ENCODE peak calls at places on chromosomes 4 and X, in four cellular contexts. B is GM12878, K is SK-N-SH, I is H1. N is an unnamed sample.

GRCh38 chrX:519741-520140 is 110.8 kb upstream of the SHOX start:
- DNase-seq in B (no peak), K (no peak), I (no peak), N (no peak)

GRCh38 chr4:95998311-95998710 is 158.4 kb downstream of the PDHA2 start:
- DNase-seq in B (no peak), K (no peak), I (no peak), N (no peak)

GRCh38 chrX:22603060-22603459 is 330.3 kb downstream of the CBLL2 start:
- DNase-seq in B (no peak), K (no peak), I (no peak), N (no peak)

GRCh38 chrX:8748855-8749254 is 16.9 kb upstream of the ANOS1 start:
- DNase-seq in B (no peak), K (peak), I (no peak), N (peak)

GRCh38 chrX:148043456-148043855 is 62.3 kb downstream of the FMR1NB start:
- DNase-seq in B (no peak), K (no peak), I (no peak), N (no peak)

GRCh38 chr4:80077639-80078038 is 4.6 kb upstream of the ANTXR2 start:
- DNase-seq in B (no peak), K (no peak), I (no peak), N (no peak)

GRCh38 chrX:56978172-56978571 is 17.2 kb downstream of the SPIN3 start:
- DNase-seq in B (peak), K (peak), I (no peak), N (peak)

GRCh38 chrX:29039501-29039900 is 452.3 kb downstream of the IL1RAPL1 start:
- DNase-seq in B (no peak), K (no peak), I (no peak), N (no peak)

GRCh38 chrX:126164689-126165400 is 1.2 kb downstream of the DCAF12L2 start:
- DNase-seq in B (no peak), K (no peak), I (peak), N (no peak)

GRCh38 chrX:108219949-108220601 is 128.5 kb downstream of the ATG4A start:
- DNase-seq in B (no peak), K (no peak), I (no peak), N (peak)

GRCh38 chr4:129342820-129343219 is 246.9 kb downstream of the C4orf33 start:
- DNase-seq in B (no peak), K (no peak), I (no peak), N (no peak)

GRCh38 chr4:166078956-166079355 is 205.9 kb downstream of the TLL1 start:
- DNase-seq in B (no peak), K (no peak), I (no peak), N (no peak)

GRCh38 chr4:22502895-22503814 is 12.7 kb downstream of the ADGRA3 start:
- DNase-seq in B (no peak), K (no peak), I (no peak), N (no peak)

GRCh38 chrX:105837227-105837626 is 14.9 kb downstream of the NRK start:
- DNase-seq in B (no peak), K (no peak), I (no peak), N (no peak)

GRCh38 chr4:36771411-36772153 is 473.0 kb upstream of the NWD2 start:
- DNase-seq in B (no peak), K (no peak), I (no peak), N (no peak)

GRCh38 chr4:150464523-150464922 is 117.4 kb upstream of the MAB21L2 start:
- DNase-seq in B (no peak), K (no peak), I (no peak), N (no peak)

GRCh38 chr4:117965608-117966007 is 68.7 kb upstream of the NDST3 start:
- DNase-seq in B (no peak), K (peak), I (no peak), N (no peak)

GRCh38 chr4:25233737-25234389 is at the start of gene PI4K2B:
- DNase-seq in B (peak), K (peak), I (peak), N (peak)

GRCh38 chrX:145817666-145818521 is at the start of gene SLITRK2:
- DNase-seq in B (no peak), K (no peak), I (peak), N (no peak)

GRCh38 chr4:72896515-72896914 is 173.0 kb downstream of the COX18 start:
- DNase-seq in B (no peak), K (no peak), I (no peak), N (no peak)

GRCh38 chr4:89653012-89653411 is 183.9 kb downstream of the SNCA start:
- DNase-seq in B (no peak), K (no peak), I (no peak), N (no peak)

GRCh38 chrX:41275661-41276609 is 58.0 kb upstream of the DDX3X start:
- DNase-seq in B (no peak), K (peak), I (peak), N (peak)

GRCh38 chr4:127771535-127772275 is 10.4 kb upstream of the HSPA4L start:
- DNase-seq in B (no peak), K (peak), I (no peak), N (no peak)

GRCh38 chrX:8971116-8971515 is 62.8 kb downstream of the FAM9B start:
- DNase-seq in B (no peak), K (peak), I (no peak), N (peak)

GRCh38 chr4:73583661-73584060 is 36.6 kb downstream of the RASSF6 start:
- DNase-seq in B (no peak), K (no peak), I (no peak), N (no peak)

DNA sequence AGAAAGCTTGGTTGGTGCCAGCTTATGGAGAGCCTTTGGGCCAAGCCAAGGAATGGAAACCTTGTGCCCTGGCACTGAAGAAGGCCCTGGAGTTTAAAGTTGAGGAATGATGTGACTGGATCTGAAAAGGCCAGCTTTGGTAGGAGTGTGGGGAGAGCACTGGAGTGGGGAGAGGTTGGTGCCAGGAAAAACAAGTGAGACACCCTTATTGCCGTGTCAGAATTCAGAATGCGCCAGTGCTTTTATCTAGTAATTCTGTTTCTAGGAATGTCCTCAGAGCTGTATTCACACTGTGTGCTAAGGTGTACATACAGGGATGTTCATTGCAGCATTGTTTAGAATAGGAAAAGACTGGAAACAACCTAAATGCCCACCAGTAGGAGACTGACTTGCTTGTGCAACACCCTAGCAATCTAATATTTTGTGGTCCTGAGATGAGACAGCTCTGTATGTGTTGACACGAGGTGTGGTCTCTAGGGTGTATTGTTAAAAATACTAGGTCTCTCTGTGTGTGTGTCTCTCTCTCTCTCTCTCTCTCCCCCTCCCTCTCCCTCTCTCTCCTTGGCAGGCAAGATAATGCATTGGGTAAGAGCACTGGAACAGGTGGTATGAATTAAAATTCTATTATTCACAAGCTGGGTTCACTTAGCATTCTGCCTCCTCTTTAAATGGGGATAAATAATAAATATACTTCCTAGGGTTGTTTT is 107.8 kb downstream of the GATB start:
- DNase-seq in B (no peak), K (no peak), I (no peak), N (no peak)
- TF ChIP-seq NRF1 in B (no peak), K (no peak), I (no peak), N (no peak)

GRCh38 chr4:112514449-112515277 is 1.3 kb downstream of the NEUROG2 start:
- DNase-seq in B (no peak), K (peak), I (peak), N (no peak)
- TF ChIP-seq NRF1 in B (no peak), K (no peak), I (no peak), N (no peak)

GRCh38 chr4:67885727-67886126 is 1.9 kb upstream of the TMPRSS11D start:
- DNase-seq in B (no peak), K (no peak), I (no peak), N (no peak)
- TF ChIP-seq NRF1 in B (no peak), K (no peak), I (no peak), N (no peak)

DNA sequence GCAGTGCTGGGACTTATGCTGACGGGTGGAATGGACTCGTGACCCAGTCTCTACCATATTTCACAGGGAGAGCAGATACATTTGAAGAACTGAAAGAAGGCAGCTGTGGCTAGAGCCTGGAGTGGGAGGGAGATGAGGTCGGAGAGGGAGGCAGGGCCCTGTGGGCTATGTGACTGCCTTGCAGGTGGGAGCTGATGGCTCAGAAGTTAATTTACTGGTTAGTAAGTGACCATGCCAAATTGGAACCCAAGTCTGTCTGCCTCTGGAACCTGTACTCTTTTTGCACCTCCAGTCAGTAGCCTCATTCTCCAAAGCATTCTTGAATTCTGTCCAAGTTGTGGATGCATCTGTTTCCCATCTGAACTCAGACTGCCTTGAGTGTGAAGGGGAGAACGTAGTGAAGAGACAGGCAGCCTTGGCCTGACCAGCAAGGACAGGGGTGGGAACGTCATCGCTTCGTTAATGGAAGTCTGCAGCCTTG is 92.3 kb downstream of the REPS2 start:
- DNase-seq in B (no peak), K (peak), I (no peak), N (no peak)
- TF ChIP-seq NRF1 in B (no peak), K (no peak), I (no peak), N (no peak)

DNA sequence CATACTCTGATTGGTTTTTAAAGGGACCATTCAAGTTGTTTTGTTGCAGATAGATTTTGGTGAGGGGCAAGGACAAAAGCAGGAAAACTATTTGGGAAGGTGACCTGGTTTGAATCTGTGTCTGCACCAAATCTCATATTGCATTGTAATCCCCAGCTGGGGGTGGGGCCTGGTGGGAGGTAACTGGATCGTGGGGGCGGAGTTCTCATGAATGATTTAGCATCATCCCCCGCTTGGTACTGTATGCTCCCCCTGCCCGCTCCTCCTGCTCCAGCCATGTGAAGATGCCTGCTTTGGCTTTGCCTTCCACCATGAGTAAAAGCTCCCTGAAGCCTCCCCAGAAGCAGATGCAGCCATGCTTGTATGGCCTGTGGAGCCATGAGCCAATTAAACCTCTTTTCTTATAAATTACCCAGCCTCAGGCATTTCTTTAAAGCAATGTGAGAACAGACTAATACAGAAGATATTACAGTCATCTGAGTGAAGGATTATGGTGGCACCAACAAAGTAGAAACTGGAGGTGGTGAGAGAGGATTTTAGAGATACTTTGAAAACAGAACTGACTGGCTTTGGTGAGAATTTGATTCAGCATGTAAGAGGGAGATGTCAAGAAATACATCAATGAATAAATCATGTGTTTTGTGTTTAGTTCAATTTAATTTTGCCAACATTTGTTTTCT is 14.4 kb downstream of the IL21 start:
- DNase-seq in B (no peak), K (no peak), I (peak), N (peak)
- TF ChIP-seq NRF1 in B (no peak), K (no peak), I (no peak), N (no peak)

DNA sequence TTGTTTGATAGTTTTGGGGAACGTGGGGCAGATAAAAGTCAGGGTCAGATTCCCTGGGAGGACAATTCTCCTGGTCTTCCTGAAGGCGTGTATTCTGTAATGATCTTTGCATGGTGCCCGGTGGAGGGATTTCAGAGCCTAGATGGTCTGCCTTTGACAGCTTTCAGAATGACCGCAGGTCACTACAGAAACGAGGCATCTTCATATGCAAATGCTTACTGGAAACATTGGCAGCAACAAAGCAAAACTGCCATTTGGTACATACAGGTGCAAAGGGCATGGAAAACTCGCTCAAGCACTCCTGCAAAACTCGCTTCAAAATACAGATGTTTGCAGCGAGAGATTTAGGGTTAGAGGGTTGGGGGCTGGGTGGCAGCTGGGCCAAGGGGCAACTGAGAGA is 8.8 kb downstream of the C4orf50 start:
- DNase-seq in B (no peak), K (no peak), I (no peak), N (no peak)
- TF ChIP-seq NRF1 in B (no peak), K (no peak), I (no peak), N (no peak)

GRCh38 chrX:127404156-127404555 is 584.6 kb downstream of the PRR32 start:
- DNase-seq in B (no peak), K (no peak), I (no peak), N (no peak)
- TF ChIP-seq NRF1 in B (no peak), K (no peak), I (no peak), N (no peak)

GRCh38 chrX:17375631-17376380 is 806 bp downstream of the NHS start:
- DNase-seq in B (no peak), K (peak), I (peak), N (no peak)
- TF ChIP-seq NRF1 in B (no peak), K (no peak), I (no peak), N (no peak)

DNA sequence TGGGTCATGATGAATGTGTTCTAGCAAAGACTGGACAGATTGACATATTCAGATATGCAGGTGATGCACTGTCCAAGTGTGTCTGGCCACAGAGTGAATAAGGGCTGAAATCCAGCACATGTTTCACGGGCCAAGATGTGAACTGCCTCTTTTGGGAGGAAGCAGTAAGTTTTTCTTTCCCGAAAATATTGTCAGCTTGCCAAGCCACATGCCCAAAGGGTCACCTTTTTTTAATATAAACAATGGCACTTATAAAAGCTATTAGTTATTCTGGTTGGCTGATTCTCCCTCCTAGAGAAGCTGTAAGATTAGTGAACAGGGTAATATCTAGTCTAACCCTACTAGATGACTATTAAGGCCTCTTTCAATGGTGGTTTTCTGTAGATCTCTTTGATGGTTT is 1.5 kb upstream of the EDNRA start:
- DNase-seq in B (no peak), K (no peak), I (no peak), N (no peak)
- TF ChIP-seq NRF1 in B (no peak), K (no peak), I (no peak), N (no peak)